ENCODE peak calls at places on chromosomes 7 and 10, in ten cellular contexts. E is upper lobe of right lung; W is CD4-positive, alpha-beta memory T cell; J is fibroblast of lung; B is NT2/D1; R is stomach; P is IMR-90; U is aorta; Y is cardiac muscle cell; C is PC-3. Z is an unnamed sample.
A peak's percentile ranks its signal among the peaks of the same experiment; 100 is the strongest.

GRCh38 chr10:48309711-48310226 is 3.3 kb downstream of the MAPK8 start:
- DNase-seq in E (no peak), W (no peak), J (peak; percentile 21), B (no peak), R (no peak), P (peak; percentile 64), U (no peak), Y (peak; percentile 37), C (peak; percentile 73), Z (no peak)

GRCh38 chr7:85734823-85735222 is 548.0 kb upstream of the SEMA3D start:
- DNase-seq in E (no peak), W (no peak), J (no peak), B (no peak), R (peak; percentile 48), P (no peak), U (no peak), Y (no peak), C (no peak), Z (no peak)

GRCh38 chr7:153354071-153354470 is 594.5 kb downstream of the ACTR3B start:
- DNase-seq in E (no peak), W (no peak), J (no peak), B (no peak), R (no peak), P (no peak), U (no peak), Y (no peak), C (no peak), Z (no peak)

GRCh38 chr10:5981529-5981928 is 4.2 kb upstream of the IL15RA start:
- DNase-seq in E (no peak), W (no peak), J (no peak), B (no peak), R (no peak), P (no peak), U (no peak), Y (no peak), C (no peak), Z (no peak)

GRCh38 chr10:43846187-43846680 is 197.6 kb upstream of the ZNF32 start:
- DNase-seq in E (no peak), W (peak; percentile 35), J (peak; percentile 89), B (no peak), R (no peak), P (peak; percentile 57), U (peak; percentile 72), Y (peak; percentile 61), C (no peak), Z (peak; percentile 82)

GRCh38 chr7:131655866-131656265 is 99.4 kb upstream of the PODXL start:
- DNase-seq in E (peak; percentile 37), W (no peak), J (no peak), B (no peak), R (no peak), P (no peak), U (no peak), Y (no peak), C (no peak), Z (no peak)

GRCh38 chr10:98340261-98340675 is 72.3 kb upstream of the LOXL4 start:
- DNase-seq in E (no peak), W (no peak), J (no peak), B (no peak), R (no peak), P (peak; percentile 49), U (no peak), Y (peak; percentile 29), C (peak; percentile 20), Z (no peak)

GRCh38 chr10:130301026-130301892 is 165.1 kb downstream of the GLRX3 start:
- DNase-seq in E (peak; percentile 88), W (peak; percentile 69), J (peak; percentile 80), B (no peak), R (no peak), P (no peak), U (peak; percentile 80), Y (peak; percentile 74), C (no peak), Z (no peak)

GRCh38 chr7:12684186-12684585 is 3.2 kb upstream of the ARL4A start:
- DNase-seq in E (no peak), W (no peak), J (no peak), B (no peak), R (no peak), P (no peak), U (no peak), Y (no peak), C (no peak), Z (no peak)

GRCh38 chr10:100579691-100580090 is 43.9 kb downstream of the HIF1AN start:
- DNase-seq in E (no peak), W (no peak), J (no peak), B (no peak), R (no peak), P (no peak), U (no peak), Y (no peak), C (no peak), Z (no peak)

GRCh38 chr10:7134448-7134847 is 276.4 kb downstream of the SFMBT2 start:
- DNase-seq in E (no peak), W (no peak), J (no peak), B (no peak), R (no peak), P (no peak), U (no peak), Y (no peak), C (no peak), Z (no peak)

GRCh38 chr7:103752995-103753394 is 236.5 kb downstream of the RELN start:
- DNase-seq in E (no peak), W (no peak), J (peak; percentile 4), B (no peak), R (no peak), P (peak; percentile 27), U (no peak), Y (peak; percentile 1), C (peak; percentile 69), Z (no peak)

GRCh38 chr10:58641095-58641531 is 128.4 kb downstream of the BICC1 start:
- DNase-seq in E (no peak), W (no peak), J (peak; percentile 88), B (no peak), R (no peak), P (peak; percentile 92), U (no peak), Y (peak; percentile 95), C (peak; percentile 78), Z (no peak)

GRCh38 chr10:90674927-90675326 is 182.9 kb downstream of the HTR7 start:
- DNase-seq in E (no peak), W (no peak), J (peak; percentile 97), B (no peak), R (no peak), P (peak; percentile 86), U (peak; percentile 70), Y (peak; percentile 87), C (peak; percentile 81), Z (no peak)

GRCh38 chr7:64880322-64881297 is 22.5 kb upstream of the ZNF273 start:
- DNase-seq in E (no peak), W (no peak), J (no peak), B (no peak), R (peak; percentile 13), P (no peak), U (no peak), Y (no peak), C (no peak), Z (no peak)
- H3K9me3 ChIP-seq in E (no peaks in the 10 kb centered on the region), W (no peaks in the 10 kb centered on the region), J (no peaks in the 10 kb centered on the region), B (peaks cover 31% of the 10 kb centered on the region), R (peaks cover 3% of the 10 kb centered on the region), P (peaks cover 22% of the 10 kb centered on the region), U (no peaks in the 10 kb centered on the region), Y (no peaks in the 10 kb centered on the region), C (peaks cover 5% of the 10 kb centered on the region), Z (peaks cover 72% of the 10 kb centered on the region)

GRCh38 chr7:111558948-111559347 is 3.3 kb downstream of the IMMP2L start:
- DNase-seq in E (no peak), W (no peak), J (peak; percentile 41), B (no peak), R (no peak), P (peak; percentile 40), U (no peak), Y (no peak), C (no peak), Z (no peak)
- H3K4me3 ChIP-seq in E (no peak overlapping the region), W (no peak overlapping the region), J (no peak overlapping the region), B (no peak overlapping the region), R (no peak overlapping the region), P (no peak overlapping the region), U (no peak overlapping the region), Y (no peak overlapping the region), C (peak overlapping the region; percentile 7), Z (no peak overlapping the region)

DNA sequence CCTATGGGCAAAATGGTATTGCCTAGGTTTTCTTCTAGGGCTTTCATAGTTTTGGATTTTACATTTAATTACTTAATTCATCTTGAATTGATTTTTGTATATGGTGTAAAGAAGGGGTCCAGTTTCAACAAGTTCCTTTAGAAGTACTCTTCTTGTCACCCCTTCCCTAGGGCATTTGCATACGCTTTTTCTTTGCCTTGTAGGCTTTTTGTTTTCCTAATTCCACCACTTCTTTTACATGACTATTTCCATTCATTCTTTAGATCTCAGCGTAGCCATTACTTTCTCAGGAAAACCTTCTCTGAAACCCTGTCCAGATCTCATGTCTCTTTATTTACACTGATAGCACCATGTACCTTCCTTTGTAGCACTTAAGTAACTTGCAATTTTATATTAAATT is 648.6 kb downstream of the XPNPEP1 start:
- DNase-seq in E (no peak), W (no peak), J (no peak), B (peak; percentile 1), R (no peak), P (no peak), U (no peak), Y (no peak), C (no peak), Z (no peak)
- H3K9me3 ChIP-seq in E (no peaks in the 10 kb centered on the region), W (no peaks in the 10 kb centered on the region), J (no peaks in the 10 kb centered on the region), B (no peaks in the 10 kb centered on the region), R (no peaks in the 10 kb centered on the region), P (no peaks in the 10 kb centered on the region), U (no peaks in the 10 kb centered on the region), Y (peaks cover 6% of the 10 kb centered on the region), C (no peaks in the 10 kb centered on the region), Z (no peaks in the 10 kb centered on the region)

GRCh38 chr10:127193125-127193524 is 3.3 kb downstream of the INSYN2A start:
- DNase-seq in E (no peak), W (no peak), J (peak; percentile 35), B (no peak), R (no peak), P (peak; percentile 88), U (no peak), Y (peak; percentile 31), C (no peak), Z (no peak)

GRCh38 chr10:127196227-127196954 is at the start of gene INSYN2A:
- DNase-seq in E (no peak), W (no peak), J (peak; percentile 60), B (no peak), R (no peak), P (peak; percentile 44), U (no peak), Y (peak; percentile 65), C (peak; percentile 7), Z (no peak)

GRCh38 chr10:127195571-127196226 is 692 bp downstream of the INSYN2A start:
- DNase-seq in E (no peak), W (no peak), J (peak; percentile 11), B (no peak), R (no peak), P (peak; percentile 12), U (no peak), Y (peak; percentile 31), C (no peak), Z (no peak)

GRCh38 chr10:127195041-127195506 is 1.3 kb downstream of the INSYN2A start:
- DNase-seq in E (no peak), W (no peak), J (peak; percentile 27), B (no peak), R (no peak), P (no peak), U (no peak), Y (peak; percentile 7), C (no peak), Z (no peak)

DNA sequence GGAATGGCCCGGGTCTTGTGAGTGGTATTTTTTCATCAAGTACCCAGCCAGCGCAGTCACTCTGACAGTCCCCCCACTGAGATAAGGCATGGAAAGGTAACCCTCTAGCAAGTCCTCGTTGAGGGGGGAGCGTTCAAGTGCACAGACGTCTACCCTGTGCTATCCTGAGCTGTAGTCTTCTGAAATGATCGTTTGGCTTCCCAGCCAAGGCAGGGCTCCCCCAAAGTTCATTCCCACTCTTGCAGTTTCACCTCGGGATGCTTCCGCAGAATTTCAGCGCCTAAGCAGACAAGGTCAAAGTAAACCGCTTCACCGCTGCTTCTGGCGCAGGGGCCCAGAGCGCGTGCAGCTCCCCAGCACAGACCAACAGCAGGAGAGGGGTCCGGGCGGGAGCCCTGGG is 1.8 kb downstream of the INSYN2A start:
- DNase-seq in E (no peak), W (no peak), J (peak; percentile 4), B (no peak), R (no peak), P (no peak), U (no peak), Y (no peak), C (no peak), Z (no peak)
- H3K4me3 ChIP-seq in E (no peak overlapping the region), W (no peak overlapping the region), J (peak overlapping the region; percentile 60), B (no peak overlapping the region), R (no peak overlapping the region), P (no peak overlapping the region), U (no peak overlapping the region), Y (peak overlapping the region; percentile 38), C (no peak overlapping the region), Z (no peak overlapping the region)

Z was measured in DND-41.